ENCODE peak calls at places on chromosomes 2 and 18, in four cellular contexts. T, V, I and F are unnamed samples.

GRCh38 chr18:48785091-48785614 is 165.6 kb downstream of the SMAD7 start:
- DNase-seq in T (no peak), V (no peak), I (no peak), F (no peak)

GRCh38 chr18:62372156-62372555 is 47.0 kb downstream of the TNFRSF11A start:
- DNase-seq in T (no peak), V (no peak), I (no peak), F (no peak)

GRCh38 chr2:112644155-112644932 is 1.4 kb upstream of the SLC20A1 start:
- DNase-seq in T (no peak), V (no peak), I (no peak), F (no peak)

GRCh38 chr18:10400534-10400933 is 53.9 kb upstream of the APCDD1 start:
- DNase-seq in T (no peak), V (no peak), I (no peak), F (peak)

GRCh38 chr18:57837917-57838548 is 34.9 kb upstream of the ATP8B1 start:
- DNase-seq in T (no peak), V (no peak), I (no peak), F (no peak)

GRCh38 chr2:60553992-60554648 is 666 bp upstream of the BCL11A start:
- DNase-seq in T (peak), V (no peak), I (no peak), F (peak)

GRCh38 chr2:196963961-196964360 is 37.5 kb upstream of the PGAP1 start:
- DNase-seq in T (no peak), V (no peak), I (no peak), F (no peak)

GRCh38 chr2:16005819-16006536 is 65.6 kb downstream of the MYCN start:
- DNase-seq in T (peak), V (no peak), I (no peak), F (no peak)

GRCh38 chr2:219886615-219887014 is 259.2 kb downstream of the SLC4A3 start:
- DNase-seq in T (no peak), V (no peak), I (no peak), F (no peak)

DNA sequence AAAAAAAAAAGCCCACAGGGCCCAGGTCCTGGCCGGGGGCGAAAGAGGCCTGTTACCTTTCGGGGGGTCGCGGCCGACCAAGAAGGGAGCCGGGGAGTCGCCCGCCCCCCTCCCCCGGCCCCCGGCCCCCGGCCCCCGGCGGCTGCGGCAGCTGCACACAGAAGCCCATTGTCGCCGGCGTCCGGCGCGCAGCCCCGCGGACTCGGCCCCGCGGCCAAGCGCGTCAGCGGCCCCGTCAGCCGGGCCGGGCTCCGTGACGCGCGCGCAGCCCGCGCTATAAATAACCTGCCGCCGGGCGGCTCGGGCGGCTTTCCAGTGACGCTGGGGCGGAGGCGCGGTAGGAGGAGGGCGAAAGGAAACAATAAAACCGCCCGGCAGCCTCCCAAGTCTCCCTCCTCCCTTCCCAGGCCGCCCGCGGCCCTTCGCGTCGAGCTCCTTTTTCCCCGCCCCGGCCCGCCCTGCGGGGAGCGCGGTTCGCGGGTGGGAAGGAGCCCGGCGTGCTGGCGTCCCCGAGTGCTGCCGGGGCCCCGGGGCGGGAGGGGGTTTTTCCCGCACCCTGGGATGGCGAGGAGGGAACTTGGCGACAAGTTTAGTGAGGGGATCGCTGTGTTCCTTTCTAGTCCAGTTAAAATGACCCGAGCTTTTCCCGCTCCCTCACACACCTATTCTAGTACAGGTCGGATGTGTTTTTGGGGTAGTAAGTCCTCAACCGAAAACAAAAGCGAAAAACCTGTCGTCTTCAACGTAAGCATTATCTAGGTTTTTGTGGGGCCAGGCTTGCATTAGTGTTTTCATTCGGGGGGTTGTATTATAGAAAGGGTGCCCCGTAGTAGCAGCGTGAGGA is 10.0 kb upstream of the NR4A2 start:
- DNase-seq in T (peak), V (peak), I (peak), F (peak)
- TF ChIP-seq POLR2A in T (peak), V (peak), I (peak), F (peak)

GRCh38 chr2:199460808-199461454 is 3.2 kb upstream of the SATB2 start:
- DNase-seq in T (no peak), V (no peak), I (no peak), F (no peak)
- TF ChIP-seq POLR2A in T (no peak), V (no peak), I (no peak), F (no peak)

GRCh38 chr2:231706731-231707624 is 1.3 kb upstream of the PTMA start:
- DNase-seq in T (peak), V (peak), I (peak), F (peak)
- TF ChIP-seq POLR2A in T (peak), V (peak), I (peak), F (peak)

DNA sequence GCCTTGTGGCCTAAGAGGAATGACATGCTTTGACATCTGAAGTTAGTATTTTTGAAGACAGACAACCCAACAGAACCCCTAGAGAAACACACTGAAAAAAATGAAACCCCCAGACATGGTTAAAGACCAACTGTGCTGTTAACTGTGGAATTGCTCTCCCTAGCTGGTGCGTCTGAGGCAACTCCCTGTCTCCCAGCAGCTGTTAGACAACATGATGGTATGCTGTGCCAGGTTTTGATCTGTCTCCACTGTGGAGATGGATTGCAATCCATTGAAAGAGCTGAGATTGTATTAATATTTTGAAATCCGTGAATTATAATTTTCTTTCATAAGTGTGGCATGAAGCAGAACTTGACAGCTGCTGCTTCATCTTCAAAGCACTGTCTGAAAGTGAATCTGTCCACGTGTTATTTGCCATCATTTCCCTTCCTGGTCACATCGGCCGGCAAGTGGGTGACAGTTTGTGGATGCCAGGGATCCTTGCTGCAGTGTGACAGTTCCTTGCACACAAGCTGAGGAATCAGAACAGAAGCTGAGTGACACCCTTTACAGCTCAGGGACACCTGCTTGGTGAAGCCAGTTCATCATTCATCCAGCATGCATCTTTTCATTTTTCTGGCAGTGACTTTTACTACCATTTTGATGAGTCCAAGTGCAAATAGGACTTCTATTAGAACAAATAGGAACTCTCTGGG is 58.2 kb upstream of the ACSL3 start:
- DNase-seq in T (no peak), V (no peak), I (no peak), F (no peak)
- TF ChIP-seq POLR2A in T (no peak), V (no peak), I (no peak), F (no peak)

GRCh38 chr18:79465392-79465991 is 69.8 kb downstream of the NFATC1 start:
- DNase-seq in T (no peak), V (no peak), I (no peak), F (peak)
- TF ChIP-seq POLR2A in T (no peak), V (no peak), I (no peak), F (no peak)

DNA sequence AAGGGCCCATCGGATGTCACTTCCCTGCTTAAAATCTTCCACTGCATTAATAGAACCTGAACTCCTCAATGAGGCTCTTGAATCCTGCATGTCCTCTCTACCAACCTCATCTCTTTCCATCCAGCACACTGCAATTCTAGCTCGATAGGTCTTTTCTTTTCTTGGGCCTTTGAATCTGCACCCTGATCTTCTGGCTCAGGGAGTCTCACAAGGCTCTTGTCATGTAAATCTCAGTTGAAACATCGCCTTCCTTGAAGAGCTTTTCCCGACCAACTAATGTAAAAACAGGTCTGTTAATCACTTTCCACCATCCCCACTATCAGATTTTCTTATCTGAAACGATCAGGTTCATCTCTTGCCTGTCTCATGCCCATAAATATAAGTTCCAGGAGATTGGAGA is 120.5 kb downstream of the MYO5B start:
- DNase-seq in T (no peak), V (no peak), I (no peak), F (no peak)
- TF ChIP-seq POLR2A in T (no peak), V (no peak), I (no peak), F (no peak)

GRCh38 chr2:68062680-68063387 is at the start of gene C1D:
- DNase-seq in T (peak), V (peak), I (peak), F (peak)
- TF ChIP-seq POLR2A in T (peak), V (peak), I (peak), F (peak)